ENCODE peak calls at places on chromosome 2, in ten cellular contexts. Q is naive thymus-derived CD4-positive, alpha-beta T cell; D is fibroblast of pulmonary artery; U is BJ; Y is adrenal gland; R is breast epithelium; Z is left ventricle myocardium inferior; V is AG04450; A is AG09309; X is body of pancreas. O is an unnamed sample.

GRCh38 chr2:128596453-128597430 is 278.1 kb upstream of the HS6ST1 start:
- DNase-seq in Q (no peak), D (no peak), U (no peak), Y (no peak), R (no peak), Z (no peak), V (no peak), A (no peak), X (no peak), O (no peak)

GRCh38 chr2:198525196-198525595 is 720.8 kb downstream of the PLCL1 start:
- DNase-seq in Q (no peak), D (no peak), U (no peak), Y (no peak), R (no peak), Z (no peak), V (no peak), A (peak; percentile 37), X (no peak), O (no peak)

GRCh38 chr2:46196871-46197462 is 100.2 kb upstream of the EPAS1 start:
- DNase-seq in Q (no peak), D (peak; percentile 37), U (no peak), Y (no peak), R (no peak), Z (no peak), V (no peak), A (no peak), X (no peak), O (no peak)

GRCh38 chr2:23593396-23594078 is 208.6 kb downstream of the KLHL29 start:
- DNase-seq in Q (no peak), D (no peak), U (no peak), Y (no peak), R (peak; percentile 39), Z (no peak), V (no peak), A (no peak), X (no peak), O (no peak)

GRCh38 chr2:240570531-240571313 is 2.4 kb downstream of the RNPEPL1 start:
- DNase-seq in Q (no peak), D (no peak), U (no peak), Y (peak; percentile 14), R (no peak), Z (peak; percentile 12), V (no peak), A (no peak), X (no peak), O (peak; percentile 28)

GRCh38 chr2:64338107-64338506 is 115.9 kb upstream of the LGALSL start:
- DNase-seq in Q (no peak), D (no peak), U (no peak), Y (no peak), R (no peak), Z (no peak), V (no peak), A (no peak), X (no peak), O (no peak)

GRCh38 chr2:12164689-12165088 is 418.3 kb downstream of the LPIN1 start:
- DNase-seq in Q (no peak), D (no peak), U (no peak), Y (no peak), R (no peak), Z (no peak), V (no peak), A (no peak), X (no peak), O (no peak)

GRCh38 chr2:136135924-136136906 is 18.3 kb upstream of the CXCR4 start:
- DNase-seq in Q (peak; percentile 97), D (no peak), U (no peak), Y (no peak), R (no peak), Z (no peak), V (no peak), A (no peak), X (no peak), O (no peak)

GRCh38 chr2:173590278-173590811 is 235.7 kb downstream of the CDCA7 start:
- DNase-seq in Q (no peak), D (peak; percentile 88), U (peak; percentile 83), Y (peak; percentile 81), R (no peak), Z (peak; percentile 67), V (peak; percentile 82), A (peak; percentile 92), X (peak; percentile 64), O (peak; percentile 79)

GRCh38 chr2:174330945-174331619 is 3.7 kb upstream of the SP9 start:
- DNase-seq in Q (no peak), D (no peak), U (no peak), Y (no peak), R (no peak), Z (no peak), V (no peak), A (no peak), X (no peak), O (no peak)

GRCh38 chr2:20838016-20838415 is 15.1 kb upstream of the LDAH start:
- DNase-seq in Q (no peak), D (no peak), U (no peak), Y (no peak), R (no peak), Z (no peak), V (no peak), A (no peak), X (no peak), O (no peak)

DNA sequence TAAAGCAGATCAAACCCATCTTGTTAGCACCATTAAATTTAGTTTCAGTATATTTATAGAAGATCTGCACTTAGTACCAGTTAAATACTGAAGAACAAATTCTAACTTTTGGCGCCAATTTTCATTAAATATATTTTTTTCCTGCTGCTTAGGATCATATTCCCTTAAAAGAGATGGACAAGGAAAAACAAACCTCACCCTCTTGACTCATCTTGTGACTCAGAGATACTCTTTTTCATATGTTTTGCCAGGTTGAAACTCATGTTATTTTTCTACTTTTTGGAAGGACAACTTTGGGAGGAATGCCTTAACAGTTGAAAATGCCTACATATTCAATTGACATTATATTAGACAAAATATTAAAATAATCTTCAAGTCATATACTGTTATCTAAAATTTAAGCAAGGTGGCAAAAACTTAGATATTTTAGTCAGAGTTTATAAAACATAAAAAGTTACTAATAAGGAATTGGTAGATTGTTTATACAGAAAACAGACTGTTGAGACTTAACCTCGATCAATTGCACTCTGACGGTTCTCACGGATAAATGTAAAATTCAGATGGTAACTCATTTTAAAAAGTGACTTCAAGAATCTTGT is 36.2 kb downstream of the PNO1 start:
- DNase-seq in Q (no peak), D (peak; percentile 41), U (peak; percentile 18), Y (no peak), R (no peak), Z (no peak), V (peak; percentile 8), A (no peak), X (no peak), O (no peak)
- H3K4me3 ChIP-seq in Q (no peak overlapping the region), D (no peak overlapping the region), U (no peak overlapping the region), Y (no peak overlapping the region), R (no peak overlapping the region), Z (no peak overlapping the region), V (no peak overlapping the region), A (no peak overlapping the region), X (no peak overlapping the region), O (no peak overlapping the region)

GRCh38 chr2:3257166-3257565 is 120.5 kb downstream of the EIPR1 start:
- DNase-seq in Q (no peak), D (peak; percentile 3), U (no peak), Y (no peak), R (no peak), Z (no peak), V (no peak), A (no peak), X (no peak), O (no peak)
- H3K4me3 ChIP-seq in Q (no peak overlapping the region), D (no peak overlapping the region), U (no peak overlapping the region), Y (no peak overlapping the region), R (no peak overlapping the region), Z (no peak overlapping the region), V (no peak overlapping the region), A (no peak overlapping the region), X (no peak overlapping the region), O (no peak overlapping the region)

GRCh38 chr2:188414412-188414811 is 122.7 kb downstream of the GULP1 start:
- DNase-seq in Q (no peak), D (peak; percentile 65), U (no peak), Y (no peak), R (no peak), Z (no peak), V (no peak), A (no peak), X (no peak), O (no peak)
- H3K4me3 ChIP-seq in Q (no peak overlapping the region), D (no peak overlapping the region), U (no peak overlapping the region), Y (no peak overlapping the region), R (no peak overlapping the region), Z (no peak overlapping the region), V (no peak overlapping the region), A (no peak overlapping the region), X (no peak overlapping the region), O (no peak overlapping the region)

GRCh38 chr2:236776695-236777251 is 207.1 kb downstream of the ACKR3 start:
- DNase-seq in Q (no peak), D (peak; percentile 57), U (peak; percentile 41), Y (no peak), R (no peak), Z (no peak), V (no peak), A (peak; percentile 62), X (no peak), O (no peak)
- H3K4me3 ChIP-seq in Q (no peak overlapping the region), D (no peak overlapping the region), U (no peak overlapping the region), Y (no peak overlapping the region), R (no peak overlapping the region), Z (no peak overlapping the region), V (no peak overlapping the region), A (no peak overlapping the region), X (no peak overlapping the region), O (no peak overlapping the region)

GRCh38 chr2:8583400-8584173 is 98.3 kb upstream of the ID2 start:
- DNase-seq in Q (peak; percentile 50), D (no peak), U (no peak), Y (peak; percentile 99), R (peak; percentile 86), Z (peak; percentile 95), V (no peak), A (no peak), X (peak; percentile 99), O (peak; percentile 99)
- H3K4me3 ChIP-seq in Q (no peak overlapping the region), D (no peak overlapping the region), U (no peak overlapping the region), Y (no peak overlapping the region), R (no peak overlapping the region), Z (peak overlapping the region; percentile 40), V (no peak overlapping the region), A (no peak overlapping the region), X (no peak overlapping the region), O (peak overlapping the region; percentile 6)

GRCh38 chr2:190530211-190530639 is 4.3 kb downstream of the NEMP2 start:
- DNase-seq in Q (no peak), D (peak; percentile 51), U (no peak), Y (no peak), R (no peak), Z (no peak), V (no peak), A (peak; percentile 51), X (no peak), O (no peak)

GRCh38 chr2:190533968-190534309 is 583 bp downstream of the NEMP2 start:
- DNase-seq in Q (peak; percentile 72), D (no peak), U (no peak), Y (peak; percentile 50), R (no peak), Z (no peak), V (no peak), A (no peak), X (peak; percentile 23), O (peak; percentile 47)

GRCh38 chr2:190534310-190535118 is at the start of gene NEMP2:
- DNase-seq in Q (peak; percentile 78), D (peak; percentile 58), U (no peak), Y (peak; percentile 78), R (peak; percentile 57), Z (peak; percentile 88), V (no peak), A (no peak), X (peak; percentile 73), O (peak; percentile 97)

GRCh38 chr2:190533175-190533967 is 1.2 kb downstream of the NEMP2 start:
- DNase-seq in Q (no peak), D (no peak), U (no peak), Y (no peak), R (no peak), Z (no peak), V (no peak), A (no peak), X (no peak), O (peak; percentile 72)

GRCh38 chr2:190532581-190532980 is 1.9 kb downstream of the NEMP2 start:
- DNase-seq in Q (no peak), D (no peak), U (no peak), Y (no peak), R (no peak), Z (no peak), V (no peak), A (no peak), X (no peak), O (no peak)
- H3K4me3 ChIP-seq in Q (no peak overlapping the region), D (no peak overlapping the region), U (no peak overlapping the region), Y (no peak overlapping the region), R (no peak overlapping the region), Z (no peak overlapping the region), V (no peak overlapping the region), A (no peak overlapping the region), X (no peak overlapping the region), O (no peak overlapping the region)

O was measured in left lung.